ENCODE peak calls at places on chromosomes 4 and X, in four cellular contexts. G is HepG2, A is A549, V is K562. H is an unnamed sample.

GRCh38 chr4:89491731-89492235 is 184.2 kb upstream of the GPRIN3 start:
- DNase-seq in G (no peak), A (no peak), V (no peak), H (no peak)

GRCh38 chrX:56233100-56233499 is 944 bp downstream of the KLF8 start:
- DNase-seq in G (no peak), A (no peak), V (no peak), H (no peak)

GRCh38 chrX:55524487-55524886 is 34.8 kb upstream of the USP51 start:
- DNase-seq in G (peak), A (no peak), V (no peak), H (no peak)

GRCh38 chrX:81336455-81337144 is 134.7 kb downstream of the SH3BGRL start:
- DNase-seq in G (no peak), A (no peak), V (no peak), H (no peak)

GRCh38 chrX:149916745-149917392 is 12.5 kb upstream of the HSFX4 start:
- DNase-seq in G (no peak), A (no peak), V (no peak), H (no peak)

GRCh38 chr4:95190751-95191436 is 357.9 kb downstream of the UNC5C start:
- DNase-seq in G (no peak), A (no peak), V (no peak), H (no peak)

GRCh38 chrX:41236629-41237028 is 97.3 kb upstream of the DDX3X start:
- DNase-seq in G (no peak), A (no peak), V (no peak), H (no peak)

GRCh38 chr4:26323807-26324206 is 3.0 kb downstream of the RBPJ start:
- DNase-seq in G (no peak), A (no peak), V (no peak), H (no peak)

GRCh38 chr4:180106122-180106521 is 2137.1 kb upstream of the TENM3 start:
- DNase-seq in G (no peak), A (no peak), V (no peak), H (no peak)

GRCh38 chrX:31154941-31155340 is 83.1 kb upstream of the FTHL17 start:
- DNase-seq in G (no peak), A (no peak), V (no peak), H (no peak)

GRCh38 chr4:8113611-8114343 is 44.8 kb downstream of the ABLIM2 start:
- DNase-seq in G (no peak), A (no peak), V (no peak), H (no peak)

GRCh38 chrX:13607996-13608365 is 38.6 kb downstream of the EGFL6 start:
- DNase-seq in G (no peak), A (no peak), V (no peak), H (no peak)

GRCh38 chr4:99816611-99817309 is at the start of gene DAPP1:
- DNase-seq in G (no peak), A (no peak), V (no peak), H (no peak)

GRCh38 chr4:8127051-8127798 is 31.4 kb downstream of the ABLIM2 start:
- DNase-seq in G (no peak), A (no peak), V (no peak), H (no peak)

DNA sequence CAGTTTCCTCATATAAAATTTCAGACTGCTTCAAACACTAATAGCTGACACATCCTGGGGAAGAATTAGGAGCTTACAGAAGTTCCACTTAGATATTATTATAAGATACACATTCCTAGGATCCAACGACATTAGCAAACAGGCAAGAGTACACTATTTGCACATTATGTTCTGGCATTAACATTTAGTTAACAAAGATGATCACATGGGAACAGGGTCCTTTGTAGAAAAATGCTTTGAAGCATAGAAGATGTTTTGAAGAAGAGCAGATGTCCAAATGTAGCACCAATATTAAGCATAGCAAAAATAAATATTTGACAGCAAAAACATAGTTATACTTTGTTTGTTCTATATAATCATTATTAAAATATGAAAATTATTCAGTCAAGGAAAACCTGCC is 52.1 kb downstream of the BTC start:
- DNase-seq in G (no peak), A (no peak), V (no peak), H (no peak)
- TF ChIP-seq PHF8 in G (no peak), A (no peak), V (no peak), H (no peak)

GRCh38 chrX:121579016-121579760 is 531.8 kb downstream of the GLUD2 start:
- DNase-seq in G (peak), A (no peak), V (peak), H (no peak)
- TF ChIP-seq JUN in G (no peak), A (no peak), V (no peak), H (no peak)

GRCh38 chr4:52645315-52645714 is 13.8 kb downstream of the USP46 start:
- DNase-seq in G (no peak), A (no peak), V (no peak), H (no peak)

GRCh38 chr4:52641853-52642563 is 17.1 kb downstream of the USP46 start:
- DNase-seq in G (no peak), A (no peak), V (no peak), H (no peak)

GRCh38 chr4:52646096-52646495 is 13.0 kb downstream of the USP46 start:
- DNase-seq in G (no peak), A (no peak), V (no peak), H (no peak)

GRCh38 chr4:52643190-52643589 is 15.9 kb downstream of the USP46 start:
- DNase-seq in G (no peak), A (no peak), V (no peak), H (no peak)

GRCh38 chr4:52643846-52644245 is 15.3 kb downstream of the USP46 start:
- DNase-seq in G (peak), A (no peak), V (no peak), H (no peak)
- TF ChIP-seq PHF8 in G (no peak), A (no peak), V (no peak), H (no peak)

DNA sequence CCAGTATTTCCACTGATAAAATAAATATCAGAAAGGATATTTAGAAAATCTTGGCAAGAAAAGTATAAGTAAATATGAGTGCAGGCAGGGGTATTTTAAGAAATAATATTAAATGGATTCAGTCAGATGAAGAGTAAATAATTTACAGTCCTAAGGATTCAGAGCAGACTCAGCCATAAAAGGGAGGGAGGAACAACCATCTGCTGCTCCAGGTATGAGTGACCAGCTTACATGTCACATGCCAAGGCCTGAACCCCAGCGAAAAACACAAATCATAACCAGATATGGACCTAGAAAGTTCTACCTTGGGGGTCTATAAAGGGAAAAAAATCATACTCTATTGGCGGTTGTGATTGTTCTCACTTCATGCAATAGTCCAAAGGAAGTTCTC is 166.8 kb downstream of the COL4A6 start:
- DNase-seq in G (no peak), A (no peak), V (no peak), H (no peak)
- TF ChIP-seq JUN in G (no peak), A (no peak), V (no peak), H (no peak)

GRCh38 chr4:53326535-53326934 is 39.3 kb downstream of the SCFD2 start:
- DNase-seq in G (no peak), A (no peak), V (no peak), H (no peak)

GRCh38 chr4:53321151-53321987 is 44.5 kb downstream of the SCFD2 start:
- DNase-seq in G (no peak), A (no peak), V (no peak), H (no peak)

GRCh38 chr4:53321988-53322289 is 43.9 kb downstream of the SCFD2 start:
- DNase-seq in G (no peak), A (no peak), V (no peak), H (no peak)

DNA sequence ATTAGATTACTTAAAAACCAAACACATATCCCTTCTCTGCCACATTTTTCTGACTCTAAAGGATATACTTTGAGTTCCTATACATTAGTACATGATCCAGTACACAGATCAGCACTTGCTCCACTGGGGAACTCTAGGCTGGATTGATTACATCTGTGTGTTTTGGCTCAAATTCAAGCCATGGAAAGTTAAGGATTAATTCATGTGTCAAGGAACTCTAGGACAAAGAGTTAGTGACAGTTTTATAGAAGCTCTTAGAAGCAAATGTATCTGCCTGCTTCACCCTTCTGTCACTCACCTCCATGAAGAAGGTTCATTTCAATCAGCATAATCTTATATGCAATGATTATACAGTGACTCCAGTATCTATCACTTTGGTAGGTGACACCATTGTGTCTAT is 43.2 kb downstream of the SCFD2 start:
- DNase-seq in G (peak), A (no peak), V (no peak), H (no peak)
- TF ChIP-seq PHF8 in G (no peak), A (no peak), V (no peak), H (no peak)

GRCh38 chrX:15674514-15674898 is 9.9 kb upstream of the CLTRN start:
- DNase-seq in G (peak), A (peak), V (peak), H (no peak)

GRCh38 chrX:15674899-15675489 is 10.4 kb upstream of the CLTRN start:
- DNase-seq in G (peak), A (peak), V (peak), H (no peak)

GRCh38 chrX:15672886-15673285 is 8.3 kb upstream of the CLTRN start:
- DNase-seq in G (no peak), A (no peak), V (no peak), H (no peak)

GRCh38 chrX:15673970-15674369 is 9.4 kb upstream of the CLTRN start:
- DNase-seq in G (no peak), A (no peak), V (no peak), H (no peak)

DNA sequence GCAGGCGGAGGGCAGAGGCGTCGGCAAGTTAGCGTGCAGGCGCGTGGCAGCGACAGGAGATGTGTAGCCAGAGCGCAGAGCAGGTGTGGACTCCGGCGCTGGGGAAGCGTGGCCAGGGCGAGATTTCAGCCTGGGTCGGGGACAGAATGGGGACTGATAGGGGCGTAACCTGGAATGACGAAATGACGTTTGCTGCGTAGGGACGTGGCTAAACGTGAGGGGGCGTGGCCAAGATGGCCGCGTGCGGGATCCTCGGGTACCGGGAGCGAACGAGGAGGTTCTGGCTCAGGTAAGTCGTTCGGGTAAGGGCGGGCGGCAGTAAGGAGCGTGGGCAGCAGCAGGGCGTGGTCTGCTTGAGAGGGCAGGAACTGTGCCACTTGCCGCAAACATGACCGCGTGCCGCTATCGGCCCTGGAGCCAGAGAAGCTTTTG is 10.9 kb upstream of the CLTRN start:
- DNase-seq in G (no peak), A (peak), V (peak), H (peak)
- TF ChIP-seq JUN in G (no peak), A (no peak), V (no peak), H (no peak)

DNA sequence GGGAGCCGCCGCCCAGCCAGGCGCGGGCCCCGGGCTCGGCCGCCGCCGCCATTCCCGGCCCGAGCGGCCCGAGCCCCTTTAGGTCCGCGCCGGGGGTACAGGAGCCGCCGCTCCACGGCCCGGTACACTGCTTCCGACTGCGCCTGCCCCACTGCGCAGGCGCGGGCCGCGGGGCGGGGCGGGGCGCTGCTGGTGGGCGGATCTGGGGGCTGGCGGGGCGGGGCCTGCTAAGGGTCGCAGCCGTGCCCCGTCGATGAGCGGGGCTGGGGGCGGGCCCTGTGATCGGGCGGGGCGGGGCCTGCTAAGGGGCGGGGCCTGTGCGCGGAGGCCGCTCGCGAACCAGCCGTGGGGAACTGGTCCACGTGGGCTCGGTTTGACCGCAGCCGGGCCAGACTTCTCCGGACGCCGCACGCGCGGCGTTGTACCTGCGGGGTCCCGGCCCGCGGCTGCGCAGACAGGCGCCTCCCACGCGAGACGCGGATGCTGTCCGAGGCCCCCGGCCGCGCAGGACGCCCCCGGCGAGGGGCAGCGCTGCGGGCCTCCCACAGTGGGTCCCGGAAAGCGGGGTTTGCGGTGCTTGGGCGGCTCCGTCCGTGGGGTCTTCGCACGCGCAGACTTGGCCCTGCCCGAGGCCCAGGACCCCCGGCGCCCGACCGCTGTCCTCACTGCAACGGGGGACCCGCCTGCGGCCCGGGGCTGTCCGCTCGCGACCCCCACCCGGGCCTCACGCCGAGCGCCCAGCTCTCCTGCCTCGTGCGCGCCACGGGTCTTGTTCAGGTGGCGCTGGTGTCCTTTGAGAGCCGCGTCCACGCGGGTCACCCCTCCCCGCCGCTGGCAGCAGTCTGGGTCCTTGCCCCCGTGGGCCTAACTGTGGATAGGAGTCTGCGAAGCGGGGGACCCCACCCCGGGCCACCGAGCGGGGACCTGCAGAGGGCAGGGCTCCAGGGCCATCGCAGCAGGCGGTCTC is at the start of gene DGKQ:
- DNase-seq in G (peak), A (peak), V (peak), H (no peak)
- TF ChIP-seq PHF8 in G (peak), A (no peak), V (peak), H (no peak)

DNA sequence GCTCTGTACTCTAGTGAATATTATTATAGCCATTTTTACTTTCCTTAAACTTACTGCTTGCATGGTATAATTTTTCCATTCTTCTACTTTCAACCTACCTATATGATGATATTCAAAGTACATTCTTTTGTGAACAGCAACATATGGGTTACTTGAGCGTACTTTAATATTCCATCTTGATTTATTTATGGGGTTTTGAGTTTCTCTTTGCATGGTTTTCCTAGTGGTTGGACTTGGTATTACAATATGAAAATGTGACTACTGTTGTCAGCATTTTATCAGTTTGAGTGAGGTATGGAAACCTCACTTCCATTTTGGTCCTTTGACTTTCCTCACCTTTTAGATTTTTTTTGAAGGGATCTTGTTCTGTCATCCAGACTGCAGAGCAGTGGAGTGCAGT is 35.9 kb downstream of the ADGRG4 start:
- DNase-seq in G (no peak), A (no peak), V (no peak), H (no peak)
- TF ChIP-seq JUN in G (no peak), A (no peak), V (no peak), H (no peak)

H was measured in H1.